ENCODE peak calls at places on chromosomes 13 and 19, in seven cellular contexts. E is GM10248, O is breast epithelium, J is GM12865, K is endothelial cell, W is right lobe of liver, M is fibroblast of pulmonary artery. T is an unnamed sample.
A peak's percentile ranks its signal among the peaks of the same experiment; 100 is the strongest.

GRCh38 chr13:40446365-40446764 is 220.1 kb downstream of the FOXO1 start:
- DNase-seq in E (no peak), O (no peak), J (no peak), K (no peak), W (no peak), M (peak; percentile 36), T (no peak)

GRCh38 chr19:1149259-1150045 is 24.6 kb downstream of the SBNO2 start:
- DNase-seq in E (no peak), O (no peak), J (no peak), K (no peak), W (peak; percentile 50), M (no peak), T (no peak)

GRCh38 chr13:29840585-29840984 is 9.8 kb downstream of the UBL3 start:
- DNase-seq in E (no peak), O (no peak), J (no peak), K (no peak), W (no peak), M (no peak), T (no peak)

GRCh38 chr19:43784981-43785808 is 4.4 kb upstream of the KCNN4 start:
- DNase-seq in E (peak; percentile 71), O (no peak), J (peak; percentile 88), K (peak; percentile 68), W (peak; percentile 58), M (peak; percentile 75), T (peak; percentile 81)

GRCh38 chr13:76764429-76764828 is 121.8 kb downstream of the KCTD12 start:
- DNase-seq in E (no peak), O (no peak), J (no peak), K (no peak), W (peak; percentile 53), M (peak; percentile 90), T (peak; percentile 1)

GRCh38 chr19:43644181-43644580 is 4.5 kb upstream of the CADM4 start:
- DNase-seq in E (no peak), O (no peak), J (no peak), K (no peak), W (no peak), M (no peak), T (no peak)

GRCh38 chr13:98977568-98978270 is at the start of gene DOCK9:
- DNase-seq in E (no peak), O (peak; percentile 60), J (no peak), K (peak; percentile 61), W (no peak), M (peak; percentile 81), T (peak; percentile 22)

GRCh38 chr13:102846261-102847015 is 606 bp downstream of the ERCC5 start:
- DNase-seq in E (peak; percentile 29), O (no peak), J (peak; percentile 70), K (no peak), W (peak; percentile 59), M (peak; percentile 43), T (no peak)

GRCh38 chr19:58346961-58347929 is 6.0 kb downstream of the A1BG start:
- DNase-seq in E (peak; percentile 96), O (peak; percentile 62), J (peak; percentile 90), K (peak; percentile 64), W (no peak), M (peak; percentile 57), T (no peak)

GRCh38 chr13:97259787-97260641 is 37.9 kb downstream of the MBNL2 start:
- DNase-seq in E (no peak), O (no peak), J (no peak), K (no peak), W (no peak), M (peak; percentile 84), T (no peak)

GRCh38 chr19:51127755-51128154 is 3.0 kb downstream of the SIGLEC9 start:
- DNase-seq in E (no peak), O (no peak), J (no peak), K (no peak), W (no peak), M (peak; percentile 86), T (no peak)

GRCh38 chr13:80312967-80313366 is 28.0 kb downstream of the SPRY2 start:
- DNase-seq in E (no peak), O (no peak), J (no peak), K (no peak), W (no peak), M (no peak), T (no peak)

GRCh38 chr13:26590951-26591350 is 33.5 kb downstream of the WASF3 start:
- DNase-seq in E (no peak), O (no peak), J (no peak), K (no peak), W (no peak), M (no peak), T (no peak)

GRCh38 chr13:72565893-72566292 is 161.5 kb downstream of the MZT1 start:
- DNase-seq in E (peak; percentile 7), O (no peak), J (peak; percentile 21), K (no peak), W (no peak), M (peak; percentile 49), T (no peak)

GRCh38 chr13:113848431-113849260 is 15.2 kb downstream of the GAS6 start:
- DNase-seq in E (no peak), O (no peak), J (no peak), K (no peak), W (peak; percentile 35), M (no peak), T (no peak)

GRCh38 chr19:21133633-21134032 is 8.2 kb upstream of the ZNF431 start:
- DNase-seq in E (no peak), O (no peak), J (no peak), K (no peak), W (no peak), M (no peak), T (no peak)

DNA sequence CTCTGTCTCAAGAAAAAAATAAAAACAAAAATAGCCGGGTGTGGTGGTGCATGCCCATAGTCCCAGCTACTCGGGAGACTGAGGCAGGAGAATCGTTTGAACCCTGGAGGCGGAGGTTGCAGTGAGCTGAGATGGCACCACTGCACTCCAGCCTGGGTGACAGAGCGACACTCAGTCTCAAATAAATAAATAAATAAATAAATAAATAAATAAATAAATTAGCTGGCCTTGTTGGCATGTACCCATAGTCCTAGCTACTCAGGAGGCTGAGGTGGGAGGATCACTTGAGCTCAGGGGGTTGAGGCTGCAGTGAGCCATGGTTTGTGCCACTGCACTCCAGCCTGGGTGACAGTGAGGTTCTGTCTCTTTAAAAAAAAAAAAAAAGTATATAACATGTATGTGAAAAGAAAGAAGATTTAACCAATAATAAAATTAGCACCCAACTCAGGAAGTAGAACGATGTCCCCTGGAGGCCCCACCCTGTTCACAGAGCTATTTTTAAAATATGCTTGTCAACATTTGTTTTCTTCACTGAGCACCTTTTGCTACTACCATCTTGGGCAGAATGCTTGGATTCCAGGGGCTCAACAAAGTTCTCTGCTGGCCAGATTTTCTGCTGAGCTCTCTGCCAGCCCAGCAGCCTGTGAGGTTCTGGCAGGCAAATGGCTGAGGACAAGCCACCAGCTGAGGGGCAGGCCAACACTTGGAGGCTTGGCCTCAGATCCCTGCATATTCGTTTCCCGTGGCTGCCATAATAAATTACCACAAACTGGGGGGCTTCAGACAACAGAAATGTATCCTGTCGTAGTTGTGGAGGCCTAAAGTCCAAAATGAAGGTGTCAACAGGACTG is 5.1 kb downstream of the SLC25A42 start:
- DNase-seq in E (peak; percentile 44), O (no peak), J (peak; percentile 71), K (no peak), W (no peak), M (no peak), T (no peak)
- TF ChIP-seq CTCF in E (no peak), O (no peak), J (no peak), K (no peak), W (no peak), M (no peak), T (no peak)

DNA sequence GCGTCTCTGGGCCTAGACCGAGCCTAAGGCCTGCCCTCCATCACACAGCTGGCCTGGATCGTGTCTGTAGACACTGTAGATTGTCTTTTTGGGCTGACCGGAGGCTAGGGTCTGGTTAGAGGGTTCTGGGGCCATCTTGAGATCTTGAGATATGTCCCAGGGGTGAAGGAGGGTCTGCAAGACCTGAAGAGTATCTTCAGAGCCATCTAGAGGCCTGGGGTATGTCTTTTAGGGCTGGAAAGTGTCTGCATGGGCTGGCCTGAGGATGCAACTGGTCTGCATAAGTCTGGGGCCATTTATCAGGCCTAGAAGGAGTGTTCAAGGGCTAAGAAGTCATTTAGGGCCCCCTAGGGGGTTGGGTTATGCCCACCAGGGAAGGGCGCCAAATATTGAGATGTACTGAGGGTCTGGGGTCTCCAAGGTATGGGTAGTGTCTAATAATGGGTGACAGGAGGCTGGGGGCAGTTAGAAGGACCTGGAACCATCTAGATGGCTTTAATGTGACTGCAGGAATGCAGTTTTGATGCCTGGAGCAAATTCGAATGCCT is 553 bp downstream of the SCAF1 start:
- DNase-seq in E (no peak), O (no peak), J (no peak), K (no peak), W (no peak), M (no peak), T (no peak)
- TF ChIP-seq CTCF in E (no peak), O (no peak), J (no peak), K (no peak), W (no peak), M (no peak), T (no peak)

DNA sequence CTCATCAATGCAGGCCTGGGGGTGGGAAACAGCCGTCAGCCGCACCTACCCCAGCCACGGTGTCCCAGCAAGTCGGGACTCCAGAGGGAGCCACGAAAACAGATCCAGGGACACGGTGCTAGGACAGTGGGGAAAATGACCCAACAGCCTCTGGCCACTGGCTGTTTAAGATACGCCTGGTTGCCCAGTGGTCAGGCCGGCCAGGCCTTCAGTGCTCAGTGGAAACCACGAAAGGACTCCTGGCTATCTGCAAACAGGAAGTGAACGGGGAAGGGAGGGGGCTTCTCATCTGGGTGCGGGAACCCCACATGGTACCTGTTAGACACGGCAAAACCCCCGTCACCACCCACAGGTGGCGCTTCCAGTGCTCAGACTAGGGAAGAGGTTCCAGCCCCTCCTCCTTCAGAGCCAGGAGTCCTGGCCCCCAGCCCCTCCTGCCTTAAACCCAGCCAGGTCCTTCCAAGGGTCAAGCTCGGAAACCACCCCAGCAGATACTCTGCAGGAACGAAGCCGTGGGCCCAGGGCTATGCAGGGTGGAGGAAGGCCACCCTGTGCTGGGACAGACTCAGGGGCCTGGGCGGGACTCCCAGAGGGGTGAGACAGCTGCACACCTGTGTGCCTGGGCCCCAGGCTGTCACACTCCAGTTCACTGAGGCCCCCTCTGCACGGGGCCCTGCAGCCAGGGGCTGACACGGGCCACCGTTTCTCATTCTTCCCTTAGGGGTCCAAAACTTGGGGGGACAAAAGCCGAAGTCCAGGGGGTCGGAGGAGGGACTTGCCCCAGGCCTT is 4.5 kb downstream of the PPP1R12C start:
- DNase-seq in E (no peak), O (no peak), J (peak; percentile 58), K (no peak), W (peak; percentile 52), M (no peak), T (no peak)
- TF ChIP-seq CTCF in E (peak; percentile 20), O (no peak), J (peak; percentile 18), K (no peak), W (no peak), M (no peak), T (no peak)

GRCh38 chr19:19140476-19140875 is 2.2 kb upstream of the TMEM161A start:
- DNase-seq in E (no peak), O (no peak), J (no peak), K (no peak), W (no peak), M (no peak), T (no peak)

GRCh38 chr19:19138110-19138981 is at the start of gene TMEM161A:
- DNase-seq in E (peak; percentile 100), O (peak; percentile 96), J (peak; percentile 100), K (peak; percentile 93), W (peak; percentile 99), M (peak; percentile 99), T (peak; percentile 94)

GRCh38 chr19:19142347-19142746 is 4.1 kb upstream of the TMEM161A start:
- DNase-seq in E (no peak), O (no peak), J (no peak), K (no peak), W (no peak), M (no peak), T (no peak)

GRCh38 chr19:19137556-19138109 is 645 bp downstream of the TMEM161A start:
- DNase-seq in E (no peak), O (no peak), J (no peak), K (no peak), W (no peak), M (peak; percentile 12), T (no peak)

GRCh38 chr19:19139876-19140229 is 1.6 kb upstream of the TMEM161A start:
- DNase-seq in E (no peak), O (no peak), J (no peak), K (no peak), W (no peak), M (no peak), T (no peak)
- TF ChIP-seq CTCF in E (no peak), O (no peak), J (no peak), K (no peak), W (no peak), M (no peak), T (no peak)